ENCODE peak calls at places on chromosome 12, in ten cellular contexts. I is activated naive CD8-positive, alpha-beta T cell treated with anti-CD3 and anti-CD28 coated beads, Interleukin-2, amount 50 U/mL, for 24 hours; G is GM20000; P is stimulated activated CD4-positive, alpha-beta T cell treated with anti-CD3 and anti-CD28 coated beads, Interleukin-2, amount 100 ng/mL, for 48 hours; J is HEK293T; U is fibroblast of the conjunctiva; Q is fibroblast of pulmonary artery; A is NCI-H1694 treated with DMSO at 0.1 percent for 48 hours; C is pancreas; X is D341Med. F is an unnamed sample.
A peak's percentile ranks its signal among the peaks of the same experiment; 100 is the strongest.

GRCh38 chr12:94099191-94099983 is 49.0 kb upstream of the PLXNC1 start:
- DNase-seq in I (no peak), G (no peak), P (no peak), J (no peak), U (peak; percentile 38), Q (no peak), A (no peak), C (no peak), X (no peak), F (peak; percentile 33)

GRCh38 chr12:69401940-69402339 is 42.4 kb downstream of the YEATS4 start:
- DNase-seq in I (no peak), G (no peak), P (no peak), J (no peak), U (no peak), Q (no peak), A (no peak), C (no peak), X (no peak), F (no peak)

GRCh38 chr12:6608592-6609311 is 1.6 kb upstream of the CHD4 start:
- DNase-seq in I (no peak), G (no peak), P (no peak), J (no peak), U (no peak), Q (peak; percentile 56), A (peak; percentile 14), C (peak; percentile 80), X (no peak), F (no peak)

GRCh38 chr12:126668538-126668937 is 1598.4 kb upstream of the TMEM132C start:
- DNase-seq in I (no peak), G (no peak), P (no peak), J (no peak), U (peak; percentile 78), Q (peak; percentile 95), A (no peak), C (no peak), X (no peak), F (no peak)

GRCh38 chr12:52043386-52044212 is 7.6 kb upstream of the NR4A1 start:
- DNase-seq in I (no peak), G (no peak), P (no peak), J (no peak), U (no peak), Q (peak; percentile 51), A (no peak), C (peak; percentile 87), X (no peak), F (no peak)

GRCh38 chr12:91986084-91986483 is 159.6 kb downstream of the BTG1 start:
- DNase-seq in I (no peak), G (no peak), P (no peak), J (no peak), U (no peak), Q (no peak), A (no peak), C (no peak), X (no peak), F (no peak)

GRCh38 chr12:105705765-105706164 is 375.3 kb downstream of the C12orf75 start:
- DNase-seq in I (peak; percentile 5), G (peak; percentile 23), P (no peak), J (peak; percentile 43), U (peak; percentile 47), Q (peak; percentile 86), A (peak; percentile 42), C (no peak), X (peak; percentile 54), F (peak; percentile 12)

GRCh38 chr12:88185988-88186387 is 43.9 kb downstream of the TMTC3 start:
- DNase-seq in I (no peak), G (no peak), P (no peak), J (no peak), U (peak; percentile 22), Q (peak; percentile 56), A (no peak), C (no peak), X (no peak), F (no peak)

GRCh38 chr12:19220205-19220604 is 90.7 kb downstream of the PLEKHA5 start:
- DNase-seq in I (no peak), G (no peak), P (no peak), J (no peak), U (no peak), Q (peak; percentile 87), A (no peak), C (no peak), X (no peak), F (no peak)

GRCh38 chr12:107359382-107359781 is 266.0 kb upstream of the CRY1 start:
- DNase-seq in I (no peak), G (no peak), P (no peak), J (no peak), U (no peak), Q (no peak), A (no peak), C (no peak), X (no peak), F (no peak)

GRCh38 chr12:45235087-45236025 is 19.5 kb downstream of the ANO6 start:
- DNase-seq in I (no peak), G (no peak), P (no peak), J (no peak), U (no peak), Q (peak; percentile 57), A (no peak), C (peak; percentile 30), X (no peak), F (no peak)

F was measured in Panc1.